ENCODE peak calls at places on chromosomes 13 and 19, in four cellular contexts. One of them, this sample, is unnamed.
A peak's percentile ranks its signal among the peaks of the same experiment; 100 is the strongest.

GRCh38 chr19:40610396-40611064 is 9.4 kb downstream of the LTBP4 start:
- DNase-seq in uterus: no peak
- DNase-seq in A549: no peak
- DNase-seq in GM12891: no peak
- DNase-seq in this sample: peak; percentile 35

GRCh38 chr13:48585456-48585840 is 52.6 kb upstream of the RCBTB2 start:
- DNase-seq in A549: no peak
- DNase-seq in uterus: peak; percentile 37
- DNase-seq in GM12891: no peak
- DNase-seq in this sample: no peak

GRCh38 chr13:44128522-44128921 is 245.1 kb upstream of the SERP2 start:
- DNase-seq in A549: no peak
- DNase-seq in uterus: peak; percentile 49
- DNase-seq in GM12891: no peak
- DNase-seq in this sample: no peak

GRCh38 chr13:49859568-49859967 is 67.1 kb upstream of the KPNA3 start:
- DNase-seq in uterus: no peak
- DNase-seq in A549: peak; percentile 85
- DNase-seq in GM12891: no peak
- DNase-seq in this sample: no peak

GRCh38 chr13:95641291-95641811 is 3.2 kb downstream of the DZIP1 start:
- DNase-seq in GM12891: no peak
- DNase-seq in A549: peak; percentile 1
- DNase-seq in uterus: peak; percentile 27
- DNase-seq in this sample: no peak

GRCh38 chr19:45976180-45976579 is 2.5 kb upstream of the NOVA2 start:
- DNase-seq in uterus: no peak
- DNase-seq in A549: no peak
- DNase-seq in GM12891: no peak
- DNase-seq in this sample: peak; percentile 10

GRCh38 chr19:55647732-55648656 is at the start of gene CCDC106:
- DNase-seq in uterus: peak; percentile 78
- DNase-seq in A549: peak; percentile 80
- DNase-seq in GM12891: no peak
- DNase-seq in this sample: peak; percentile 58

GRCh38 chr13:45368571-45368970 is 27.6 kb upstream of the TPT1 start:
- DNase-seq in GM12891: no peak
- DNase-seq in A549: no peak
- DNase-seq in uterus: no peak
- DNase-seq in this sample: no peak

GRCh38 chr19:23539499-23539898 is 144.2 kb upstream of the ZNF91 start:
- DNase-seq in A549: no peak
- DNase-seq in GM12891: no peak
- DNase-seq in uterus: no peak
- DNase-seq in this sample: no peak

GRCh38 chr19:29510701-29511265 is 15.0 kb upstream of the VSTM2B start:
- DNase-seq in uterus: no peak
- DNase-seq in A549: no peak
- DNase-seq in GM12891: no peak
- DNase-seq in this sample: no peak

GRCh38 chr13:37492061-37492460 is 106.5 kb downstream of the POSTN start:
- DNase-seq in A549: no peak
- DNase-seq in uterus: no peak
- DNase-seq in GM12891: no peak
- DNase-seq in this sample: no peak

GRCh38 chr13:45737571-45738002 is 35.5 kb downstream of the CBY2 start:
- DNase-seq in A549: peak; percentile 8
- DNase-seq in GM12891: peak; percentile 30
- DNase-seq in uterus: no peak
- DNase-seq in this sample: no peak

GRCh38 chr13:19596960-19597361 is 35.6 kb upstream of the TPTE2 start:
- DNase-seq in uterus: no peak
- DNase-seq in GM12891: no peak
- DNase-seq in A549: peak; percentile 77
- DNase-seq in this sample: no peak

GRCh38 chr19:45340899-45341453 is 426 bp downstream of the KLC3 start:
- DNase-seq in A549: no peak
- DNase-seq in uterus: no peak
- DNase-seq in GM12891: no peak
- DNase-seq in this sample: no peak

GRCh38 chr13:30091691-30092090 is 215.7 kb downstream of the KATNAL1 start:
- DNase-seq in A549: no peak
- DNase-seq in GM12891: no peak
- DNase-seq in uterus: no peak
- DNase-seq in this sample: no peak

GRCh38 chr19:18522124-18522861 is 423 bp upstream of the ELL start:
- DNase-seq in uterus: peak; percentile 100
- DNase-seq in A549: peak; percentile 100
- DNase-seq in GM12891: peak; percentile 96
- DNase-seq in this sample: peak; percentile 100
- TF ChIP-seq POLR2A in uterus: peak; percentile 31
- TF ChIP-seq POLR2A in A549: peak; percentile 62
- TF ChIP-seq POLR2A in GM12891: no peak
- TF ChIP-seq POLR2A in this sample: no peak

DNA sequence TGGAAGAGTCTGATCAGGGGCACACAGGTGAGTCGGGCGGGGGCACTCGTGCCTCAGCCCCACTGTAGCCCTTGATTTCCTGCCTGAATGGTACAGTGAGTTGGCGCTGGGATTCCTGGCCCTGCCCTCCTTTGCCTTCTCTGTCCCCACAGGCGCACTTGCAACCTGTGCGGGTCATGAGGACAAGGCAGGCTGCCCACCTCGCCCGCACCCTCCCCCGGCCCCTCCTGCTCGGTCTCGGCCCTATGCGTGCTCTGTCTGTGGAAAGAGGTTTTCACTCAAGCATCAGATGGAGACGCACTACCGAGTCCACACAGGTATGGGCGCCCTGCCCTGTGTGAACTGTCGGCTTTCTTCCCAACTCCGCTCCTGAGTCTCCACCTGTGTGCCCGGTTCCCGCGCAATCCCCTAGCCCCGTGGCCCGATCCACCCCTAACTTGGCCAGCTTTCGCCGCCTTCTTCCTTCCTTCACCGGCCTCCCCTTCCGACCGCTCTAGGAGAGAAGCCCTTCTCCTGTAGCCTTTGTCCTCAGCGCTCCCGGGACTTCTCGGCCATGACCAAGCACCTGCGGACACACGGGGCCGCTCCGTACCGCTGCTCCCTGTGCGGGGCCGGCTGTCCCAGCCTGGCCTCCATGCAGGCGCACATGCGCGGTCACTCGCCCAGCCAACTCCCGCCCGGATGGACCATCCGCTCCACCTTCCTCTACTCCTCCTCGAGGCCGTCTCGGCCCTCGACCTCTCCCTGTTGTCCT is 1.6 kb upstream of the KMT2B start:
- DNase-seq in GM12891: no peak
- DNase-seq in uterus: peak; percentile 30
- DNase-seq in A549: peak; percentile 30
- DNase-seq in this sample: no peak
- TF ChIP-seq POLR2A in GM12891: no peak
- TF ChIP-seq POLR2A in uterus: no peak
- TF ChIP-seq POLR2A in A549: peak; percentile 92
- TF ChIP-seq POLR2A in this sample: no peak

DNA sequence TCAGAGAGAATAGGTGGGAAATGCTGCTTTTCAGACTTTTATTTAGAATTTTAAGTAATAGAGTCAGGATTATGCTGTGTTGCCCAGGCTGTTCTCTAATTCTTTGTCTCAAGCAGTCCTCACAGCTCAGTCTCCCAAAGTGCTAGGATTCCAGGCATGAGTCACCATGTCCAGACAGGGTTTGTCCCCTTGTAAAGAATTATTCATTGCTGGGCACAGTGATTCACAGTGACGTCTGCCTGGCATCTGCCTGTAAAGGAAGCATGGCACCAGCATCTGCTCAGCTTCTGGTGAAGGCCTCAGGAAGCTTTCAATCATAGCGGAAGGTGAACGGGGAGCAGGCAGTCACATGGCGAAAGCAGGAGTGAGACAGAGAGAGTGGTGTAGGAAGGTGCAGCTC is 17.7 kb downstream of the ZNF763 start:
- DNase-seq in A549: no peak
- DNase-seq in uterus: no peak
- DNase-seq in GM12891: no peak
- DNase-seq in this sample: no peak
- TF ChIP-seq POLR2A in A549: no peak
- TF ChIP-seq POLR2A in uterus: no peak
- TF ChIP-seq POLR2A in GM12891: no peak
- TF ChIP-seq POLR2A in this sample: no peak

GRCh38 chr19:48362716-48363499 is 832 bp downstream of the TMEM143 start:
- DNase-seq in uterus: peak; percentile 95
- DNase-seq in GM12891: peak; percentile 81
- DNase-seq in A549: peak; percentile 98
- DNase-seq in this sample: peak; percentile 94
- TF ChIP-seq POLR2A in uterus: peak; percentile 61
- TF ChIP-seq POLR2A in GM12891: no peak
- TF ChIP-seq POLR2A in A549: peak; percentile 55
- TF ChIP-seq POLR2A in this sample: no peak

DNA sequence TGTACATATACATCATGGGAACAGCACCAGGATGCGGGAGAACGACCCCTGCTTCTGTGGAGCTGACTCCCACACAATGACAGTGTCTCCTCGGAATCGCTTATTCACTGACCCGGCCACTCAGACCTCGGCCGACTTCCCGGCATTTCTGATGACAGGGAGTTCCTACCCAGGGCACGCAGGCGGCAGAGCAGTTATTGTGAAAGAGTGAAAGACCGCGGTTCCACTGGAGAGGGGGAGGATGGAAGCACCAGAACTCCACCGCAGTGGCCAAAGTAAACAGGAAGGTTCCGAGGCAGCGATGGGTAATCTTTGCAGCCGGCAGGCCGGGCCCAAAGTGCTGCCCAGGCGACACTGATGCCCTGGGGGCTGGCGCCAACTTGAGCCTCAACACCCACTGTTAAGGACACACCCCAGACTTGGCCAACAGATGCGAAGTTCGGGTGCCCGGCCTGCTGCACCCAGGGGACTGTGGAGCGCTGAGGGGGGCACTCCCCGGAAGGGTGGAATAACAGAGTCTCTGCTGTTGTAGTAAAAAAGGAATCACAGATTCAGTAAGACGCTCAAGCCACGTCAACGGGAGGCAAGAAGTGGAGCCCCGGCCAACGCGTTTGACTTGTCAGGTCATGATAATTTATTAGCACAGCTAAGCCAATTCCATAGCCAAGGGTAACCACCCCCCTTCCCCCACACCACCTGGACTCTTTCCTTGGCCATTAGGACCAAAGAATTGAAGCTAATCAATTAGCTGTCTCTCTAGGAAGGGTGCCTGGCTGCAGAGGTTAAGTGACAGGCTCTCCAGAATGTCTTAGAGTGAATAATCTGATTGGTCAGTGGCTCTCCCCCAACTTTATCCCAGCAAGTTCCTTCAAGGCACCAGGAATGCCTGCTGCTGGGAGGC is 5.8 kb downstream of the MLLT1 start:
- DNase-seq in GM12891: no peak
- DNase-seq in A549: no peak
- DNase-seq in uterus: peak; percentile 82
- DNase-seq in this sample: no peak
- TF ChIP-seq POLR2A in GM12891: no peak
- TF ChIP-seq POLR2A in A549: no peak
- TF ChIP-seq POLR2A in uterus: no peak
- TF ChIP-seq POLR2A in this sample: no peak